ENCODE peak calls at places on chromosomes 4 and X, in eight cellular contexts. One of them, this sample, is unnamed.

GRCh38 chrX:1593286-1594271 is 2.2 kb downstream of the AKAP17A start:
- DNase-seq in fibroblast of lung: no peak
- DNase-seq in CD8-positive, alpha-beta T cell: no peak
- DNase-seq in AG04449: no peak
- DNase-seq in EL: no peak
- DNase-seq in NCI-H2029 treated with DMSO at 0.1 percent for 48 hours: no peak
- DNase-seq in OCI-LY7: no peak
- DNase-seq in HTR-8/SVneo: no peak
- DNase-seq in this sample: no peak

GRCh38 chrX:72020204-72020603 is 109.6 kb downstream of the NHSL2 start:
- DNase-seq in fibroblast of lung: peak
- DNase-seq in CD8-positive, alpha-beta T cell: no peak
- DNase-seq in AG04449: no peak
- DNase-seq in EL: no peak
- DNase-seq in NCI-H2029 treated with DMSO at 0.1 percent for 48 hours: no peak
- DNase-seq in OCI-LY7: no peak
- DNase-seq in HTR-8/SVneo: no peak
- DNase-seq in this sample: no peak

GRCh38 chrX:154812341-154813101 is 7.2 kb upstream of the MPP1 start:
- DNase-seq in fibroblast of lung: no peak
- DNase-seq in CD8-positive, alpha-beta T cell: no peak
- DNase-seq in AG04449: no peak
- DNase-seq in EL: no peak
- DNase-seq in NCI-H2029 treated with DMSO at 0.1 percent for 48 hours: no peak
- DNase-seq in OCI-LY7: no peak
- DNase-seq in HTR-8/SVneo: no peak
- DNase-seq in this sample: no peak

GRCh38 chrX:129522184-129523059 is 868 bp downstream of the SMARCA1 start:
- DNase-seq in fibroblast of lung: peak
- DNase-seq in CD8-positive, alpha-beta T cell: no peak
- DNase-seq in AG04449: no peak
- DNase-seq in EL: peak
- DNase-seq in NCI-H2029 treated with DMSO at 0.1 percent for 48 hours: peak
- DNase-seq in OCI-LY7: no peak
- DNase-seq in HTR-8/SVneo: peak
- DNase-seq in this sample: peak

GRCh38 chr4:155777971-155778710 is 19.3 kb downstream of the GUCY1B1 start:
- DNase-seq in fibroblast of lung: peak
- DNase-seq in CD8-positive, alpha-beta T cell: no peak
- DNase-seq in AG04449: no peak
- DNase-seq in EL: no peak
- DNase-seq in NCI-H2029 treated with DMSO at 0.1 percent for 48 hours: no peak
- DNase-seq in OCI-LY7: no peak
- DNase-seq in HTR-8/SVneo: no peak
- DNase-seq in this sample: no peak

GRCh38 chr4:6767341-6767724 is 15.2 kb upstream of the KIAA0232 start:
- DNase-seq in fibroblast of lung: no peak
- DNase-seq in CD8-positive, alpha-beta T cell: no peak
- DNase-seq in AG04449: no peak
- DNase-seq in EL: no peak
- DNase-seq in NCI-H2029 treated with DMSO at 0.1 percent for 48 hours: no peak
- DNase-seq in OCI-LY7: no peak
- DNase-seq in HTR-8/SVneo: no peak
- DNase-seq in this sample: no peak

GRCh38 chr4:99179626-99180025 is 35.5 kb upstream of the ADH4 start:
- DNase-seq in fibroblast of lung: no peak
- DNase-seq in CD8-positive, alpha-beta T cell: no peak
- DNase-seq in AG04449: no peak
- DNase-seq in EL: no peak
- DNase-seq in NCI-H2029 treated with DMSO at 0.1 percent for 48 hours: no peak
- DNase-seq in OCI-LY7: no peak
- DNase-seq in HTR-8/SVneo: no peak
- DNase-seq in this sample: no peak

GRCh38 chr4:180310616-180311015 is 1932.6 kb upstream of the TENM3 start:
- DNase-seq in fibroblast of lung: no peak
- DNase-seq in CD8-positive, alpha-beta T cell: no peak
- DNase-seq in AG04449: no peak
- DNase-seq in EL: no peak
- DNase-seq in NCI-H2029 treated with DMSO at 0.1 percent for 48 hours: no peak
- DNase-seq in OCI-LY7: no peak
- DNase-seq in HTR-8/SVneo: no peak
- DNase-seq in this sample: no peak

GRCh38 chr4:26171953-26172352 is 148.9 kb upstream of the RBPJ start:
- DNase-seq in fibroblast of lung: peak
- DNase-seq in CD8-positive, alpha-beta T cell: no peak
- DNase-seq in AG04449: no peak
- DNase-seq in EL: peak
- DNase-seq in NCI-H2029 treated with DMSO at 0.1 percent for 48 hours: no peak
- DNase-seq in OCI-LY7: no peak
- DNase-seq in HTR-8/SVneo: peak
- DNase-seq in this sample: no peak

GRCh38 chr4:113499696-113500095 is 261.8 kb downstream of the CAMK2D start:
- DNase-seq in fibroblast of lung: peak
- DNase-seq in CD8-positive, alpha-beta T cell: no peak
- DNase-seq in AG04449: peak
- DNase-seq in EL: peak
- DNase-seq in NCI-H2029 treated with DMSO at 0.1 percent for 48 hours: no peak
- DNase-seq in OCI-LY7: no peak
- DNase-seq in HTR-8/SVneo: no peak
- DNase-seq in this sample: no peak

GRCh38 chr4:127623755-127624087 is 9.0 kb upstream of the INTU start:
- DNase-seq in fibroblast of lung: peak
- DNase-seq in CD8-positive, alpha-beta T cell: no peak
- DNase-seq in AG04449: no peak
- DNase-seq in EL: peak
- DNase-seq in NCI-H2029 treated with DMSO at 0.1 percent for 48 hours: no peak
- DNase-seq in OCI-LY7: no peak
- DNase-seq in HTR-8/SVneo: no peak
- DNase-seq in this sample: no peak

GRCh38 chr4:65645185-65645584 is 25.1 kb downstream of the EPHA5 start:
- DNase-seq in fibroblast of lung: no peak
- DNase-seq in CD8-positive, alpha-beta T cell: no peak
- DNase-seq in AG04449: peak
- DNase-seq in EL: peak
- DNase-seq in NCI-H2029 treated with DMSO at 0.1 percent for 48 hours: no peak
- DNase-seq in OCI-LY7: no peak
- DNase-seq in HTR-8/SVneo: no peak
- DNase-seq in this sample: no peak

GRCh38 chr4:115360441-115360840 is 247.0 kb upstream of the NDST4 start:
- DNase-seq in fibroblast of lung: no peak
- DNase-seq in CD8-positive, alpha-beta T cell: no peak
- DNase-seq in AG04449: no peak
- DNase-seq in EL: no peak
- DNase-seq in NCI-H2029 treated with DMSO at 0.1 percent for 48 hours: no peak
- DNase-seq in OCI-LY7: no peak
- DNase-seq in HTR-8/SVneo: no peak
- DNase-seq in this sample: no peak

GRCh38 chr4:3677671-3678070 is 88.5 kb upstream of the ADRA2C start:
- DNase-seq in fibroblast of lung: no peak
- DNase-seq in CD8-positive, alpha-beta T cell: no peak
- DNase-seq in AG04449: no peak
- DNase-seq in EL: no peak
- DNase-seq in NCI-H2029 treated with DMSO at 0.1 percent for 48 hours: no peak
- DNase-seq in OCI-LY7: peak
- DNase-seq in HTR-8/SVneo: no peak
- DNase-seq in this sample: peak

GRCh38 chr4:76275486-76276126 is 24.1 kb downstream of the FAM47E start:
- DNase-seq in fibroblast of lung: no peak
- DNase-seq in CD8-positive, alpha-beta T cell: no peak
- DNase-seq in AG04449: no peak
- DNase-seq in EL: no peak
- DNase-seq in NCI-H2029 treated with DMSO at 0.1 percent for 48 hours: no peak
- DNase-seq in OCI-LY7: no peak
- DNase-seq in HTR-8/SVneo: no peak
- DNase-seq in this sample: no peak

GRCh38 chr4:82017680-82018079 is 356.1 kb downstream of the HNRNPD start:
- DNase-seq in fibroblast of lung: peak
- DNase-seq in CD8-positive, alpha-beta T cell: no peak
- DNase-seq in AG04449: no peak
- DNase-seq in EL: peak
- DNase-seq in NCI-H2029 treated with DMSO at 0.1 percent for 48 hours: no peak
- DNase-seq in OCI-LY7: peak
- DNase-seq in HTR-8/SVneo: peak
- DNase-seq in this sample: no peak

GRCh38 chr4:71366776-71367175 is 28.0 kb downstream of the SLC4A4 start:
- DNase-seq in fibroblast of lung: no peak
- DNase-seq in CD8-positive, alpha-beta T cell: no peak
- DNase-seq in AG04449: no peak
- DNase-seq in EL: no peak
- DNase-seq in NCI-H2029 treated with DMSO at 0.1 percent for 48 hours: no peak
- DNase-seq in OCI-LY7: no peak
- DNase-seq in HTR-8/SVneo: no peak
- DNase-seq in this sample: no peak

GRCh38 chr4:70177117-70177516 is 18.4 kb upstream of the ODAM start:
- DNase-seq in fibroblast of lung: no peak
- DNase-seq in CD8-positive, alpha-beta T cell: no peak
- DNase-seq in AG04449: no peak
- DNase-seq in EL: no peak
- DNase-seq in NCI-H2029 treated with DMSO at 0.1 percent for 48 hours: no peak
- DNase-seq in OCI-LY7: no peak
- DNase-seq in HTR-8/SVneo: no peak
- DNase-seq in this sample: no peak

GRCh38 chr4:8341691-8342090 is 72.1 kb downstream of the HTRA3 start:
- DNase-seq in fibroblast of lung: no peak
- DNase-seq in CD8-positive, alpha-beta T cell: no peak
- DNase-seq in AG04449: no peak
- DNase-seq in EL: no peak
- DNase-seq in NCI-H2029 treated with DMSO at 0.1 percent for 48 hours: no peak
- DNase-seq in OCI-LY7: no peak
- DNase-seq in HTR-8/SVneo: no peak
- DNase-seq in this sample: peak

GRCh38 chr4:8251110-8251883 is 18.3 kb upstream of the HTRA3 start:
- DNase-seq in fibroblast of lung: no peak
- DNase-seq in CD8-positive, alpha-beta T cell: no peak
- DNase-seq in AG04449: no peak
- DNase-seq in EL: no peak
- DNase-seq in NCI-H2029 treated with DMSO at 0.1 percent for 48 hours: no peak
- DNase-seq in OCI-LY7: no peak
- DNase-seq in HTR-8/SVneo: no peak
- DNase-seq in this sample: peak

GRCh38 chrX:74536142-74537010 is 78.0 kb downstream of the RLIM start:
- DNase-seq in fibroblast of lung: peak
- DNase-seq in CD8-positive, alpha-beta T cell: no peak
- DNase-seq in AG04449: no peak
- DNase-seq in EL: peak
- DNase-seq in NCI-H2029 treated with DMSO at 0.1 percent for 48 hours: no peak
- DNase-seq in OCI-LY7: no peak
- DNase-seq in HTR-8/SVneo: peak
- DNase-seq in this sample: peak

GRCh38 chr4:108881190-108881589 is 118.3 kb upstream of the ETNPPL start:
- DNase-seq in fibroblast of lung: peak
- DNase-seq in CD8-positive, alpha-beta T cell: no peak
- DNase-seq in AG04449: peak
- DNase-seq in EL: peak
- DNase-seq in NCI-H2029 treated with DMSO at 0.1 percent for 48 hours: no peak
- DNase-seq in OCI-LY7: no peak
- DNase-seq in HTR-8/SVneo: no peak
- DNase-seq in this sample: no peak

GRCh38 chr4:101967697-101968346 is 177.3 kb downstream of the BANK1 start:
- DNase-seq in fibroblast of lung: peak
- DNase-seq in CD8-positive, alpha-beta T cell: no peak
- DNase-seq in AG04449: no peak
- DNase-seq in EL: peak
- DNase-seq in NCI-H2029 treated with DMSO at 0.1 percent for 48 hours: no peak
- DNase-seq in OCI-LY7: no peak
- DNase-seq in HTR-8/SVneo: no peak
- DNase-seq in this sample: no peak

GRCh38 chr4:98747659-98748091 is 89.3 kb upstream of the TSPAN5 start:
- DNase-seq in fibroblast of lung: no peak
- DNase-seq in CD8-positive, alpha-beta T cell: no peak
- DNase-seq in AG04449: no peak
- DNase-seq in EL: no peak
- DNase-seq in NCI-H2029 treated with DMSO at 0.1 percent for 48 hours: no peak
- DNase-seq in OCI-LY7: no peak
- DNase-seq in HTR-8/SVneo: no peak
- DNase-seq in this sample: no peak

GRCh38 chr4:2297606-2298517 is 36.0 kb upstream of the MXD4 start:
- DNase-seq in fibroblast of lung: no peak
- DNase-seq in CD8-positive, alpha-beta T cell: no peak
- DNase-seq in AG04449: no peak
- DNase-seq in EL: no peak
- DNase-seq in NCI-H2029 treated with DMSO at 0.1 percent for 48 hours: no peak
- DNase-seq in OCI-LY7: peak
- DNase-seq in HTR-8/SVneo: no peak
- DNase-seq in this sample: no peak

GRCh38 chrX:45295587-45295986 is 94.9 kb upstream of the DIPK2B start:
- DNase-seq in fibroblast of lung: peak
- DNase-seq in CD8-positive, alpha-beta T cell: no peak
- DNase-seq in AG04449: no peak
- DNase-seq in EL: peak
- DNase-seq in NCI-H2029 treated with DMSO at 0.1 percent for 48 hours: no peak
- DNase-seq in OCI-LY7: no peak
- DNase-seq in HTR-8/SVneo: peak
- DNase-seq in this sample: no peak

GRCh38 chrX:9566150-9566621 is 101.3 kb downstream of the TBL1X start:
- DNase-seq in fibroblast of lung: peak
- DNase-seq in CD8-positive, alpha-beta T cell: no peak
- DNase-seq in AG04449: peak
- DNase-seq in EL: peak
- DNase-seq in NCI-H2029 treated with DMSO at 0.1 percent for 48 hours: peak
- DNase-seq in OCI-LY7: no peak
- DNase-seq in HTR-8/SVneo: peak
- DNase-seq in this sample: peak

GRCh38 chr4:13570916-13571315 is 26.6 kb upstream of the NKX3-2 start:
- DNase-seq in fibroblast of lung: peak
- DNase-seq in CD8-positive, alpha-beta T cell: no peak
- DNase-seq in AG04449: no peak
- DNase-seq in EL: no peak
- DNase-seq in NCI-H2029 treated with DMSO at 0.1 percent for 48 hours: no peak
- DNase-seq in OCI-LY7: no peak
- DNase-seq in HTR-8/SVneo: no peak
- DNase-seq in this sample: no peak

GRCh38 chrX:49934148-49934547 is 11.8 kb downstream of the CLCN5 start:
- DNase-seq in fibroblast of lung: peak
- DNase-seq in CD8-positive, alpha-beta T cell: no peak
- DNase-seq in AG04449: no peak
- DNase-seq in EL: no peak
- DNase-seq in NCI-H2029 treated with DMSO at 0.1 percent for 48 hours: no peak
- DNase-seq in OCI-LY7: no peak
- DNase-seq in HTR-8/SVneo: no peak
- DNase-seq in this sample: no peak

GRCh38 chrX:63922221-63922620 is 137.2 kb upstream of the ARHGEF9 start:
- DNase-seq in fibroblast of lung: peak
- DNase-seq in CD8-positive, alpha-beta T cell: no peak
- DNase-seq in AG04449: peak
- DNase-seq in EL: peak
- DNase-seq in NCI-H2029 treated with DMSO at 0.1 percent for 48 hours: no peak
- DNase-seq in OCI-LY7: no peak
- DNase-seq in HTR-8/SVneo: no peak
- DNase-seq in this sample: no peak

GRCh38 chrX:4485917-4486316 is 772.5 kb upstream of the PRKX start:
- DNase-seq in fibroblast of lung: no peak
- DNase-seq in CD8-positive, alpha-beta T cell: no peak
- DNase-seq in AG04449: no peak
- DNase-seq in EL: no peak
- DNase-seq in NCI-H2029 treated with DMSO at 0.1 percent for 48 hours: no peak
- DNase-seq in OCI-LY7: no peak
- DNase-seq in HTR-8/SVneo: no peak
- DNase-seq in this sample: no peak

GRCh38 chr4:5708171-5708828 is at the start of gene EVC2:
- DNase-seq in fibroblast of lung: peak
- DNase-seq in CD8-positive, alpha-beta T cell: peak
- DNase-seq in AG04449: no peak
- DNase-seq in EL: peak
- DNase-seq in NCI-H2029 treated with DMSO at 0.1 percent for 48 hours: no peak
- DNase-seq in OCI-LY7: no peak
- DNase-seq in HTR-8/SVneo: no peak
- DNase-seq in this sample: peak

This sample was measured in left lung.